ENCODE peak calls at places on chromosome 12, in eight cellular contexts. Q is GM12892, N is body of pancreas, M is H54, X is spleen, E is sigmoid colon, C is lower leg skin, A is esophagus squamous epithelium. Y is an unnamed sample.

GRCh38 chr12:127552838-127553237 is 714.1 kb upstream of the TMEM132C start:
- DNase-seq in X (no peak), M (no peak), C (no peak), A (no peak), E (no peak), Q (no peak), N (no peak), Y (no peak)

GRCh38 chr12:50062733-50063452 is 5.5 kb downstream of the ASIC1 start:
- DNase-seq in M (no peak), N (no peak), E (no peak), A (no peak), C (no peak), X (no peak), Q (no peak), Y (no peak)

GRCh38 chr12:8849785-8850184 is 27.4 kb downstream of the A2ML1 start:
- DNase-seq in Q (no peak), C (no peak), X (no peak), N (no peak), A (no peak), M (no peak), E (no peak), Y (no peak)

GRCh38 chr12:125288931-125289928 is 224.0 kb downstream of the AACS start:
- DNase-seq in A (no peak), C (peak), X (no peak), M (no peak), Q (no peak), E (no peak), N (no peak), Y (no peak)

GRCh38 chr12:13530966-13531365 is 334.4 kb downstream of the EMP1 start:
- DNase-seq in N (no peak), E (no peak), C (no peak), Q (no peak), X (no peak), A (no peak), M (no peak), Y (no peak)

GRCh38 chr12:30796891-30797371 is 42.2 kb upstream of the CAPRIN2 start:
- DNase-seq in A (no peak), Q (no peak), X (no peak), C (no peak), E (no peak), N (no peak), M (no peak), Y (peak)

GRCh38 chr12:25376985-25377384 is 126.3 kb upstream of the KRAS start:
- DNase-seq in C (no peak), X (no peak), A (no peak), M (no peak), N (no peak), Q (no peak), E (no peak), Y (no peak)

GRCh38 chr12:2693980-2694379 is 100.8 kb upstream of the FKBP4 start:
- DNase-seq in E (no peak), N (no peak), A (no peak), X (no peak), M (no peak), Q (no peak), C (no peak), Y (no peak)

GRCh38 chr12:122884091-122884826 is 11.7 kb downstream of the VPS37B start:
- DNase-seq in C (peak), A (no peak), Q (no peak), M (no peak), E (no peak), X (no peak), N (no peak), Y (no peak)

GRCh38 chr12:114656906-114657596 is 26.9 kb downstream of the TBX3 start:
- DNase-seq in N (no peak), A (no peak), X (no peak), M (no peak), Q (no peak), E (no peak), C (no peak), Y (no peak)

GRCh38 chr12:72889791-72890190 is 617.6 kb downstream of the TRHDE start:
- DNase-seq in N (no peak), A (no peak), C (no peak), E (no peak), M (no peak), X (no peak), Q (no peak), Y (no peak)

GRCh38 chr12:124834822-124835221 is 28.8 kb downstream of the SCARB1 start:
- DNase-seq in E (no peak), C (no peak), Q (no peak), X (no peak), N (no peak), M (no peak), A (no peak), Y (no peak)

GRCh38 chr12:77324763-77325468 is 259.5 kb upstream of the E2F7 start:
- DNase-seq in C (peak), N (peak), X (peak), Q (peak), A (no peak), M (peak), E (peak), Y (peak)

GRCh38 chr12:74441872-74442271 is 95.8 kb upstream of the ATXN7L3B start:
- DNase-seq in E (no peak), A (no peak), M (no peak), C (no peak), N (no peak), X (no peak), Q (no peak), Y (no peak)

GRCh38 chr12:18476866-18477265 is 215.5 kb downstream of the PIK3C2G start:
- DNase-seq in A (no peak), C (no peak), X (no peak), E (no peak), N (no peak), M (no peak), Q (no peak), Y (no peak)

GRCh38 chr12:4881665-4882064 is 28.0 kb upstream of the KCNA1 start:
- DNase-seq in C (no peak), E (no peak), Q (no peak), A (no peak), M (no peak), N (no peak), X (no peak), Y (no peak)

GRCh38 chr12:106267535-106267934 is 19.7 kb upstream of the CKAP4 start:
- DNase-seq in M (no peak), E (no peak), Q (no peak), A (no peak), N (no peak), X (no peak), C (no peak), Y (no peak)

GRCh38 chr12:93441111-93441616 is 583 bp downstream of the UBE2N start:
- DNase-seq in X (peak), E (no peak), N (peak), A (no peak), C (peak), Q (no peak), M (no peak), Y (peak)

GRCh38 chr12:24088751-24089150 is 139.3 kb upstream of the SOX5 start:
- DNase-seq in M (no peak), C (no peak), N (no peak), E (no peak), X (no peak), A (no peak), Q (no peak), Y (no peak)

GRCh38 chr12:69388371-69388770 is 28.8 kb downstream of the YEATS4 start:
- DNase-seq in N (no peak), E (no peak), Q (no peak), C (no peak), X (no peak), M (no peak), A (no peak), Y (peak)

GRCh38 chr12:113392988-113393579 is 10.6 kb downstream of the SDS start:
- DNase-seq in E (no peak), C (no peak), X (no peak), M (no peak), N (no peak), A (no peak), Q (no peak), Y (no peak)

GRCh38 chr12:109393437-109394345 is 46.0 kb downstream of the MYO1H start:
- DNase-seq in C (no peak), Q (peak), N (peak), E (peak), A (no peak), X (no peak), M (peak), Y (peak)

GRCh38 chr12:65695077-65695865 is 129.0 kb upstream of the HMGA2 start:
- DNase-seq in N (peak), X (no peak), E (no peak), C (no peak), Q (no peak), A (no peak), M (peak), Y (peak)

GRCh38 chr12:121296618-121297476 is at the start of gene CAMKK2:
- DNase-seq in E (peak), A (no peak), M (peak), N (peak), C (peak), Q (peak), X (peak), Y (peak)

GRCh38 chr12:121294151-121294889 is 2.2 kb downstream of the CAMKK2 start:
- DNase-seq in N (no peak), E (no peak), Q (no peak), X (no peak), C (no peak), A (no peak), M (no peak), Y (no peak)

GRCh38 chr12:121293603-121294002 is 2.9 kb downstream of the CAMKK2 start:
- DNase-seq in E (no peak), M (no peak), Q (no peak), N (no peak), C (no peak), X (no peak), A (no peak), Y (no peak)

GRCh38 chr12:121295123-121295745 is 1.3 kb downstream of the CAMKK2 start:
- DNase-seq in Q (no peak), A (no peak), E (no peak), N (no peak), X (no peak), C (peak), M (no peak), Y (peak)

GRCh38 chr12:121295746-121296617 is 527 bp downstream of the CAMKK2 start:
- DNase-seq in E (peak), N (peak), C (peak), X (peak), M (peak), A (no peak), Q (no peak), Y (peak)
- TF ChIP-seq POLR2A in E (no peak), N (no peak), C (no peak), X (no peak), M (no peak), A (no peak), Q (no peak), Y (no peak)

GRCh38 chr12:57479043-57479375 is 657 bp downstream of the ARHGAP9 start:
- DNase-seq in A (no peak), E (no peak), Q (no peak), C (no peak), M (no peak), N (no peak), X (peak), Y (no peak)

GRCh38 chr12:57479376-57480115 is at the start of gene ARHGAP9:
- DNase-seq in C (no peak), X (peak), E (no peak), M (no peak), A (no peak), Q (no peak), N (no peak), Y (no peak)

GRCh38 chr12:57476993-57477709 is 2.5 kb downstream of the ARHGAP9 start:
- DNase-seq in Q (no peak), X (peak), C (no peak), M (no peak), A (no peak), E (no peak), N (no peak), Y (no peak)

GRCh38 chr12:57476162-57476992 is 3.3 kb downstream of the ARHGAP9 start:
- DNase-seq in E (no peak), N (peak), C (no peak), X (peak), Q (peak), M (no peak), A (no peak), Y (no peak)

GRCh38 chr12:57477710-57478681 is 1.7 kb downstream of the ARHGAP9 start:
- DNase-seq in A (no peak), C (no peak), E (no peak), X (peak), Q (peak), N (no peak), M (no peak), Y (no peak)
- TF ChIP-seq POLR2A in A (peak), C (no peak), E (no peak), X (no peak), Q (peak), N (no peak), M (no peak), Y (no peak)

GRCh38 chr12:66963901-66964300 is 285.0 kb upstream of the GRIP1 start:
- DNase-seq in Q (no peak), X (no peak), M (no peak), C (no peak), E (no peak), N (no peak), A (no peak), Y (no peak)
- TF ChIP-seq POLR2A in Q (no peak), X (no peak), M (no peak), C (no peak), E (no peak), N (no peak), A (no peak), Y (no peak)

DNA sequence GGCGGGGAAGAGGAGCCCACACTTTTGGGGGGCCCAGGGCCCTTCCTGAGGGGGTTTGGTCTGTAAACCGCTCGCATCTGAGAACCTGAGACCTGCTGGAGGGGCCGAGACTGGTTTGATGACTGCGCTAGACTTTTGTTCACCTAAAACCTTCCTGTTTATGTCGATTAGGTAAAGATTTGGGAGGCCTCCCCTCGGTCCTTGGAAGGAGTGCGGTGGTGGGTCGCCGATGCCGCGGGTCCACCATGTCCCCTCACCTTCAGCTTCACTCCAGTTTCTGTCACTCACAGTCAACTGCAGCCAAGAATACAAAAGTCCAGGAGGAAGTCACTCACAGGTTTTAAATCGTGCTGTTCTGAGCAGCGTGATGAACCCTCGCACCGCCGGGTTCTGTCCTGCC is 10.5 kb upstream of the GALNT9 start:
- DNase-seq in M (no peak), X (no peak), N (no peak), A (no peak), E (no peak), Q (no peak), C (no peak), Y (no peak)
- TF ChIP-seq POLR2A in M (no peak), X (no peak), N (no peak), A (no peak), E (no peak), Q (no peak), C (no peak), Y (no peak)